ENCODE peak calls at places on chromosomes 2 and 18, in nine cellular contexts. One of them, this sample, is unnamed.

GRCh38 chr2:216499641-216500218 is 1.1 kb downstream of the RPL37A start:
- DNase-seq in left lung: no peak
- DNase-seq in lower lobe of right lung: no peak
- DNase-seq in thoracic aorta: no peak
- DNase-seq in left ventricle myocardium inferior: no peak
- DNase-seq in OCI-LY7: peak
- DNase-seq in fibroblast of the aortic adventitia: no peak
- DNase-seq in AG10803: peak
- DNase-seq in tibial nerve: no peak
- DNase-seq in this sample: no peak

GRCh38 chr2:57759131-57759530 is 287.5 kb upstream of the VRK2 start:
- DNase-seq in fibroblast of the aortic adventitia: no peak
- DNase-seq in AG10803: no peak
- DNase-seq in left lung: no peak
- DNase-seq in left ventricle myocardium inferior: no peak
- DNase-seq in OCI-LY7: no peak
- DNase-seq in thoracic aorta: no peak
- DNase-seq in lower lobe of right lung: no peak
- DNase-seq in tibial nerve: no peak
- DNase-seq in this sample: no peak

GRCh38 chr18:3093624-3094354 is 80.8 kb upstream of the LPIN2 start:
- DNase-seq in lower lobe of right lung: no peak
- DNase-seq in left ventricle myocardium inferior: no peak
- DNase-seq in left lung: no peak
- DNase-seq in thoracic aorta: no peak
- DNase-seq in AG10803: no peak
- DNase-seq in tibial nerve: no peak
- DNase-seq in fibroblast of the aortic adventitia: peak
- DNase-seq in OCI-LY7: no peak
- DNase-seq in this sample: no peak

GRCh38 chr2:129755786-129756185 is 223.7 kb upstream of the RAB6C start:
- DNase-seq in left lung: no peak
- DNase-seq in AG10803: no peak
- DNase-seq in thoracic aorta: no peak
- DNase-seq in lower lobe of right lung: no peak
- DNase-seq in tibial nerve: no peak
- DNase-seq in fibroblast of the aortic adventitia: no peak
- DNase-seq in OCI-LY7: no peak
- DNase-seq in left ventricle myocardium inferior: no peak
- DNase-seq in this sample: no peak

GRCh38 chr18:56038258-56039030 is 450.5 kb upstream of the TCF4 start:
- DNase-seq in AG10803: no peak
- DNase-seq in left ventricle myocardium inferior: no peak
- DNase-seq in thoracic aorta: no peak
- DNase-seq in fibroblast of the aortic adventitia: no peak
- DNase-seq in OCI-LY7: peak
- DNase-seq in tibial nerve: no peak
- DNase-seq in left lung: no peak
- DNase-seq in lower lobe of right lung: no peak
- DNase-seq in this sample: no peak

GRCh38 chr2:45960057-45960863 is 308.8 kb downstream of the PRKCE start:
- DNase-seq in thoracic aorta: no peak
- DNase-seq in OCI-LY7: no peak
- DNase-seq in lower lobe of right lung: no peak
- DNase-seq in AG10803: no peak
- DNase-seq in fibroblast of the aortic adventitia: no peak
- DNase-seq in tibial nerve: no peak
- DNase-seq in left lung: no peak
- DNase-seq in left ventricle myocardium inferior: no peak
- DNase-seq in this sample: no peak

GRCh38 chr2:219507555-219508443 is 6.5 kb upstream of the ASIC4 start:
- DNase-seq in tibial nerve: no peak
- DNase-seq in OCI-LY7: no peak
- DNase-seq in left ventricle myocardium inferior: no peak
- DNase-seq in left lung: no peak
- DNase-seq in lower lobe of right lung: no peak
- DNase-seq in thoracic aorta: no peak
- DNase-seq in fibroblast of the aortic adventitia: no peak
- DNase-seq in AG10803: no peak
- DNase-seq in this sample: no peak

GRCh38 chr18:7116832-7117389 is 686 bp downstream of the LAMA1 start:
- DNase-seq in tibial nerve: no peak
- DNase-seq in fibroblast of the aortic adventitia: no peak
- DNase-seq in left lung: no peak
- DNase-seq in left ventricle myocardium inferior: no peak
- DNase-seq in thoracic aorta: no peak
- DNase-seq in AG10803: no peak
- DNase-seq in lower lobe of right lung: no peak
- DNase-seq in OCI-LY7: no peak
- DNase-seq in this sample: no peak

GRCh38 chr2:201886504-201886903 is 80.2 kb downstream of the CDK15 start:
- DNase-seq in left lung: no peak
- DNase-seq in left ventricle myocardium inferior: no peak
- DNase-seq in lower lobe of right lung: no peak
- DNase-seq in OCI-LY7: no peak
- DNase-seq in AG10803: peak
- DNase-seq in tibial nerve: no peak
- DNase-seq in fibroblast of the aortic adventitia: no peak
- DNase-seq in thoracic aorta: no peak
- DNase-seq in this sample: peak

GRCh38 chr2:201887851-201888451 is 81.6 kb downstream of the CDK15 start:
- DNase-seq in left ventricle myocardium inferior: no peak
- DNase-seq in AG10803: peak
- DNase-seq in lower lobe of right lung: no peak
- DNase-seq in OCI-LY7: no peak
- DNase-seq in fibroblast of the aortic adventitia: no peak
- DNase-seq in tibial nerve: no peak
- DNase-seq in left lung: no peak
- DNase-seq in thoracic aorta: no peak
- DNase-seq in this sample: no peak

GRCh38 chr2:201890447-201890846 is 84.1 kb downstream of the CDK15 start:
- DNase-seq in fibroblast of the aortic adventitia: no peak
- DNase-seq in left lung: no peak
- DNase-seq in AG10803: peak
- DNase-seq in thoracic aorta: no peak
- DNase-seq in tibial nerve: no peak
- DNase-seq in left ventricle myocardium inferior: no peak
- DNase-seq in OCI-LY7: no peak
- DNase-seq in lower lobe of right lung: no peak
- DNase-seq in this sample: peak

GRCh38 chr2:201891676-201892075 is 85.3 kb downstream of the CDK15 start:
- DNase-seq in left lung: no peak
- DNase-seq in OCI-LY7: no peak
- DNase-seq in left ventricle myocardium inferior: no peak
- DNase-seq in fibroblast of the aortic adventitia: no peak
- DNase-seq in thoracic aorta: no peak
- DNase-seq in tibial nerve: no peak
- DNase-seq in lower lobe of right lung: no peak
- DNase-seq in AG10803: no peak
- DNase-seq in this sample: no peak

GRCh38 chr2:201888476-201888875 is 82.1 kb downstream of the CDK15 start:
- DNase-seq in OCI-LY7: no peak
- DNase-seq in tibial nerve: no peak
- DNase-seq in fibroblast of the aortic adventitia: no peak
- DNase-seq in thoracic aorta: no peak
- DNase-seq in left ventricle myocardium inferior: no peak
- DNase-seq in left lung: no peak
- DNase-seq in lower lobe of right lung: no peak
- DNase-seq in AG10803: no peak
- DNase-seq in this sample: no peak
- H3K4me3 ChIP-seq in OCI-LY7: no peak
- H3K4me3 ChIP-seq in tibial nerve: peak
- H3K4me3 ChIP-seq in fibroblast of the aortic adventitia: peak
- H3K4me3 ChIP-seq in thoracic aorta: peak
- H3K4me3 ChIP-seq in left ventricle myocardium inferior: peak
- H3K4me3 ChIP-seq in left lung: peak
- H3K4me3 ChIP-seq in lower lobe of right lung: peak
- H3K4me3 ChIP-seq in AG10803: peak
- H3K4me3 ChIP-seq in this sample: no peak

GRCh38 chr18:62509779-62510178 is 13.0 kb upstream of the ZCCHC2 start:
- DNase-seq in thoracic aorta: no peak
- DNase-seq in lower lobe of right lung: no peak
- DNase-seq in left ventricle myocardium inferior: no peak
- DNase-seq in AG10803: no peak
- DNase-seq in tibial nerve: no peak
- DNase-seq in fibroblast of the aortic adventitia: no peak
- DNase-seq in left lung: no peak
- DNase-seq in OCI-LY7: no peak
- DNase-seq in this sample: no peak

GRCh38 chr18:62500966-62501591 is 21.7 kb upstream of the ZCCHC2 start:
- DNase-seq in lower lobe of right lung: no peak
- DNase-seq in AG10803: no peak
- DNase-seq in OCI-LY7: no peak
- DNase-seq in tibial nerve: no peak
- DNase-seq in left ventricle myocardium inferior: no peak
- DNase-seq in fibroblast of the aortic adventitia: no peak
- DNase-seq in thoracic aorta: no peak
- DNase-seq in left lung: no peak
- DNase-seq in this sample: no peak

GRCh38 chr18:62510744-62511143 is 12.1 kb upstream of the ZCCHC2 start:
- DNase-seq in lower lobe of right lung: no peak
- DNase-seq in AG10803: no peak
- DNase-seq in left lung: no peak
- DNase-seq in fibroblast of the aortic adventitia: no peak
- DNase-seq in tibial nerve: no peak
- DNase-seq in thoracic aorta: no peak
- DNase-seq in OCI-LY7: no peak
- DNase-seq in left ventricle myocardium inferior: no peak
- DNase-seq in this sample: no peak

GRCh38 chr18:62506495-62507143 is 16.2 kb upstream of the ZCCHC2 start:
- DNase-seq in fibroblast of the aortic adventitia: no peak
- DNase-seq in left lung: no peak
- DNase-seq in thoracic aorta: no peak
- DNase-seq in left ventricle myocardium inferior: no peak
- DNase-seq in OCI-LY7: no peak
- DNase-seq in lower lobe of right lung: no peak
- DNase-seq in tibial nerve: no peak
- DNase-seq in AG10803: no peak
- DNase-seq in this sample: no peak

GRCh38 chr18:62505669-62506494 is 16.9 kb upstream of the ZCCHC2 start:
- DNase-seq in AG10803: no peak
- DNase-seq in lower lobe of right lung: no peak
- DNase-seq in thoracic aorta: no peak
- DNase-seq in OCI-LY7: peak
- DNase-seq in fibroblast of the aortic adventitia: peak
- DNase-seq in tibial nerve: no peak
- DNase-seq in left ventricle myocardium inferior: no peak
- DNase-seq in left lung: no peak
- DNase-seq in this sample: no peak
- H3K4me3 ChIP-seq in AG10803: peak
- H3K4me3 ChIP-seq in lower lobe of right lung: peak
- H3K4me3 ChIP-seq in thoracic aorta: peak
- H3K4me3 ChIP-seq in OCI-LY7: peak
- H3K4me3 ChIP-seq in fibroblast of the aortic adventitia: peak
- H3K4me3 ChIP-seq in tibial nerve: peak
- H3K4me3 ChIP-seq in left ventricle myocardium inferior: peak
- H3K4me3 ChIP-seq in left lung: peak
- H3K4me3 ChIP-seq in this sample: peak

DNA sequence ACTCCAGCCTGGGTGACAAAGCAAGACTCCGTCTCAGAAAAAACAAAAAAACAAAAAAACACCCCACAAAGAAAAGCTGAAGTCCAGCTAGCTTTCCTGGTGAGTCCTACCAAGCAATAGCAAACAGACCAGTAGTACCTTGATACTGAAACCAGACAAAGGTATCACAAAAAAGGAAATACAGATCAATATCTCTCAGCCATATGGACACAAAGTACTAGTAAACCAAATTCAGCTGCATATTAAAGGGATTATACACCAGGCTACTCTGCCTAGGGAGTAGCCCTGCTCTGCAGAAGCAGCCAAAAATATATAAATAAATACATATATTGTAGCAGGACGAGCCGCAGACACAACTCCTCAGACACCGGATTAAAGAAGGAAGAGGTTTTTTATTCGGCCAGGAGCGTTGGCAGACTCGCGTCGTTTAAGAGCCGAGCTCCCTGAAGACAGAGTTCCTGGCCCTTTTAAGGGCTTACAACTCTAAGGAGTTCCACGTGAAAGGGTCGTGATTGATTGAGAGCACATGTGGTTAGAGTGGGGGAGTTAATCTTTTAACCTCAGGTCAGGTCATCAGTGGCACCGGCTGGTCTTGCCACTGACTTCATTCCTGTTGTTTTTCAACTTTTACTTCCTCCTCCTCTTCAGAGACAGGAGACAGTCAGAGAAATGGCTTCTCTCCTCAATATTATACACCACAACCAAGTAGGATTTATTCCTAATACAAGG is 38.4 kb upstream of the DTNB start:
- DNase-seq in left lung: no peak
- DNase-seq in fibroblast of the aortic adventitia: no peak
- DNase-seq in tibial nerve: peak
- DNase-seq in AG10803: no peak
- DNase-seq in left ventricle myocardium inferior: no peak
- DNase-seq in lower lobe of right lung: no peak
- DNase-seq in OCI-LY7: no peak
- DNase-seq in thoracic aorta: no peak
- DNase-seq in this sample: no peak
- H3K4me3 ChIP-seq in left lung: peak
- H3K4me3 ChIP-seq in fibroblast of the aortic adventitia: no peak
- H3K4me3 ChIP-seq in tibial nerve: no peak
- H3K4me3 ChIP-seq in AG10803: no peak
- H3K4me3 ChIP-seq in left ventricle myocardium inferior: no peak
- H3K4me3 ChIP-seq in lower lobe of right lung: peak
- H3K4me3 ChIP-seq in OCI-LY7: no peak
- H3K4me3 ChIP-seq in thoracic aorta: peak
- H3K4me3 ChIP-seq in this sample: no peak

GRCh38 chr2:181685150-181685688 is 4.9 kb upstream of the NEUROD1 start:
- DNase-seq in left lung: no peak
- DNase-seq in left ventricle myocardium inferior: no peak
- DNase-seq in AG10803: peak
- DNase-seq in thoracic aorta: no peak
- DNase-seq in OCI-LY7: no peak
- DNase-seq in lower lobe of right lung: no peak
- DNase-seq in fibroblast of the aortic adventitia: peak
- DNase-seq in tibial nerve: no peak
- DNase-seq in this sample: peak

GRCh38 chr2:181682795-181683517 is 2.6 kb upstream of the NEUROD1 start:
- DNase-seq in lower lobe of right lung: no peak
- DNase-seq in OCI-LY7: no peak
- DNase-seq in left ventricle myocardium inferior: no peak
- DNase-seq in thoracic aorta: no peak
- DNase-seq in tibial nerve: no peak
- DNase-seq in AG10803: no peak
- DNase-seq in left lung: no peak
- DNase-seq in fibroblast of the aortic adventitia: no peak
- DNase-seq in this sample: peak

GRCh38 chr2:181684454-181685149 is 4.3 kb upstream of the NEUROD1 start:
- DNase-seq in thoracic aorta: no peak
- DNase-seq in left lung: no peak
- DNase-seq in left ventricle myocardium inferior: no peak
- DNase-seq in OCI-LY7: no peak
- DNase-seq in tibial nerve: no peak
- DNase-seq in fibroblast of the aortic adventitia: no peak
- DNase-seq in lower lobe of right lung: no peak
- DNase-seq in AG10803: no peak
- DNase-seq in this sample: no peak

GRCh38 chr2:181682026-181682789 is 1.9 kb upstream of the NEUROD1 start:
- DNase-seq in thoracic aorta: no peak
- DNase-seq in OCI-LY7: no peak
- DNase-seq in left lung: no peak
- DNase-seq in tibial nerve: no peak
- DNase-seq in fibroblast of the aortic adventitia: no peak
- DNase-seq in left ventricle myocardium inferior: no peak
- DNase-seq in AG10803: no peak
- DNase-seq in lower lobe of right lung: no peak
- DNase-seq in this sample: no peak

DNA sequence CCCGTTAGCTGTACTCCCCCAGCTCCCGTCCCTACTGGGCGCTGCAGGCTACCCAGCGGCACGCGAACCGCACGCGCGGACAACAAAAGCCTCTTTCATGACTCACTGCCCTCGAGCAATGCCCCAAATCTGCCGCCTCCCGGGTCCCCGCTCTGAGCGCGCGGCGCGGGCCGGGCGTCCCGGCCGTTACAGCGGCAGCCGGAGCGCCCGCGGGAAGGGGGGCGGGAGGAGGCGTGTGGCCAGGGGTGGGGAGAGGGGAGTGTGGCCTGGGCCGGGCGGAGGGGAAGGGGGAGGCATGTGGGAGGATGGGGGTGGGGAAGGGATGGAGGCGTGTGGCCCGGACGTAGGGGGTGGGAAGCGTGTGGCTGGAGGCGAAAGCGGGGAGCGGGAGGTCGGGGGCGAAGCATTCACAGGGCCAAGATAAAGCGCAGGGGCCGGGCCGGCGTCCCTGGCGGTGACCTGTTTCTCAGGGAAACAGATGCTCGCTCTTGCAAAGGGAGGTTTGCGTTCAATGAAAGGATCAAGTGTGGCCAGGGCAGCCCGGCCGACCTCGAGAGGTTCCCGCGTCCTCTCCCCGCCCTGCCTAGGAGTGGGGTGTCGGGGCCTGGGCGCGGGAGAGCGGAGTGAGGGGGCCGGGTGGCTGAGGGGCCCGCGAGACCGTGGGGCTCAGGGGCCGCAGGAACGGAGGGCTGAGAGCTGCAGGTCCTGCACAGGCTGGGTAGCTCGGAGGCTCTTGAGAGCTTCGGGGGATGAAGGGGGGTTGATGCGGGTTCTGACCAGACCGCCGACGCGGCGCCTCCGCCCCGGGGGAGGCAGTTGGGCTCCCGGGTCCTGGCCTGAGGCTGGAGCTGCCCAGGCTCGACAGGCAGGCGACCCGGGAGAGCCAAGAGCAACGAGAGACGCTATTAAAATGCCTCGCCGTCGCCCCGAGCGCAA is 3.5 kb upstream of the NEUROD1 start:
- DNase-seq in thoracic aorta: no peak
- DNase-seq in left lung: no peak
- DNase-seq in OCI-LY7: no peak
- DNase-seq in left ventricle myocardium inferior: no peak
- DNase-seq in fibroblast of the aortic adventitia: peak
- DNase-seq in tibial nerve: no peak
- DNase-seq in AG10803: peak
- DNase-seq in lower lobe of right lung: no peak
- DNase-seq in this sample: peak
- H3K4me3 ChIP-seq in thoracic aorta: peak
- H3K4me3 ChIP-seq in left lung: no peak
- H3K4me3 ChIP-seq in OCI-LY7: no peak
- H3K4me3 ChIP-seq in left ventricle myocardium inferior: peak
- H3K4me3 ChIP-seq in fibroblast of the aortic adventitia: no peak
- H3K4me3 ChIP-seq in tibial nerve: peak
- H3K4me3 ChIP-seq in AG10803: no peak
- H3K4me3 ChIP-seq in lower lobe of right lung: peak
- H3K4me3 ChIP-seq in this sample: no peak